ENCODE peak calls at places on chromosomes 1 and 21, in ten cellular contexts. X is T-helper 17 cell; J is GM12892; T is nephron progenitor cell; H is activated CD8-positive, alpha-beta memory T cell treated with anti-CD3 and anti-CD28 coated beads for 1 hour; V is A549; I is hepatic stellate cell; R is epithelial cell of esophagus; L is retina; D is activated effector memory CD4-positive, alpha-beta T cell treated with anti-CD3 and anti-CD28 coated beads, Interleukin-2, amount 50 U/mL, for 16 hours. G is an unnamed sample.
A peak's percentile ranks its signal among the peaks of the same experiment; 100 is the strongest.

GRCh38 chr1:67626495-67627235 is 58.3 kb upstream of the GADD45A start:
- DNase-seq in T (no peak), H (no peak), D (no peak), R (peak; percentile 99), X (no peak), V (no peak), I (peak; percentile 67), L (no peak), J (no peak), G (no peak)

GRCh38 chr1:52571783-52572182 is 18.9 kb upstream of the TUT4 start:
- DNase-seq in R (no peak), X (no peak), V (no peak), I (no peak), T (no peak), D (no peak), J (no peak), L (no peak), H (no peak), G (no peak)

GRCh38 chr1:24540906-24541710 is 14.8 kb upstream of the NCMAP start:
- DNase-seq in H (no peak), R (peak; percentile 79), D (peak; percentile 77), V (peak; percentile 32), I (peak; percentile 38), T (no peak), L (no peak), X (no peak), J (no peak), G (no peak)

GRCh38 chr21:45852886-45853400 is 128.6 kb upstream of the COL6A1 start:
- DNase-seq in X (no peak), T (no peak), H (no peak), D (peak; percentile 39), J (no peak), V (no peak), R (no peak), I (no peak), L (no peak), G (no peak)

GRCh38 chr1:81023187-81023724 is 777.5 kb upstream of the ADGRL2 start:
- DNase-seq in J (no peak), L (no peak), D (no peak), I (no peak), T (no peak), V (no peak), X (no peak), R (no peak), H (no peak), G (no peak)

GRCh38 chr1:36947384-36947783 is 86.9 kb downstream of the GRIK3 start:
- DNase-seq in V (no peak), D (no peak), T (no peak), J (no peak), L (no peak), X (no peak), R (no peak), H (no peak), I (no peak), G (no peak)

GRCh38 chr1:84525738-84526137 is 19.4 kb upstream of the GNG5 start:
- DNase-seq in H (no peak), X (no peak), R (no peak), L (no peak), I (no peak), V (no peak), T (no peak), D (no peak), J (no peak), G (no peak)

GRCh38 chr1:61496501-61496900 is 228.4 kb downstream of the TM2D1 start:
- DNase-seq in D (no peak), V (peak; percentile 46), I (no peak), H (no peak), X (no peak), J (no peak), T (no peak), R (peak; percentile 85), L (no peak), G (no peak)

GRCh38 chr1:241323510-241323909 is 33.5 kb downstream of the RGS7 start:
- DNase-seq in L (peak; percentile 16), V (no peak), H (no peak), J (no peak), R (peak; percentile 61), T (peak; percentile 88), X (no peak), D (no peak), I (peak; percentile 26), G (no peak)

GRCh38 chr1:210143465-210144062 is 89.0 kb upstream of the SERTAD4 start:
- DNase-seq in L (peak; percentile 13), X (no peak), I (peak; percentile 20), R (peak; percentile 77), D (peak; percentile 70), J (no peak), V (peak; percentile 57), H (no peak), T (peak; percentile 84), G (peak; percentile 18)

GRCh38 chr1:162151900-162152829 is 82.7 kb downstream of the NOS1AP start:
- DNase-seq in V (no peak), R (no peak), T (no peak), X (no peak), L (no peak), H (no peak), J (no peak), I (no peak), D (no peak), G (no peak)

GRCh38 chr1:156842618-156843300 is 16.2 kb downstream of the INSRR start:
- DNase-seq in J (no peak), T (no peak), H (no peak), D (no peak), R (no peak), L (no peak), V (no peak), I (no peak), X (no peak), G (no peak)

GRCh38 chr1:87155180-87155579 is 173.5 kb upstream of the LMO4 start:
- DNase-seq in L (no peak), X (no peak), V (no peak), H (no peak), I (no peak), T (no peak), J (no peak), D (no peak), R (no peak), G (no peak)

GRCh38 chr1:166947398-166948043 is 27.8 kb downstream of the ILDR2 start:
- DNase-seq in I (peak; percentile 85), H (no peak), J (peak; percentile 29), R (peak; percentile 20), D (no peak), L (peak; percentile 94), T (peak; percentile 86), X (no peak), V (no peak), G (no peak)

GRCh38 chr1:221101792-221102191 is 222.5 kb downstream of the HLX start:
- DNase-seq in I (peak; percentile 17), D (no peak), R (no peak), X (no peak), J (no peak), L (no peak), V (no peak), H (no peak), T (no peak), G (no peak)

GRCh38 chr21:27519357-27519756 is 552.5 kb upstream of the ADAMTS5 start:
- DNase-seq in H (no peak), J (no peak), R (peak; percentile 66), V (no peak), D (no peak), T (no peak), X (no peak), L (no peak), I (peak; percentile 36), G (no peak)